ENCODE peak calls at places on chromosomes 16 and 17, in four cellular contexts. One of them, this sample, is unnamed. For H3K36me3, the result is how much of the 10 kb centered on the place peaks cover.

GRCh38 chr16:13324861-13325260 is 423.5 kb downstream of the SHISA9 start:
- DNase-seq in HepG2: no peak
- DNase-seq in K562: no peak
- DNase-seq in GM12878: no peak
- DNase-seq in this sample: no peak

GRCh38 chr17:37488009-37488604 is 1.6 kb upstream of the DUSP14 start:
- DNase-seq in HepG2: peak
- DNase-seq in K562: peak
- DNase-seq in GM12878: no peak
- DNase-seq in this sample: peak

GRCh38 chr17:66925811-66926500 is 38.6 kb upstream of the CACNG4 start:
- DNase-seq in HepG2: no peak
- DNase-seq in K562: no peak
- DNase-seq in GM12878: no peak
- DNase-seq in this sample: no peak

GRCh38 chr17:78358538-78359215 is 1.2 kb downstream of the SOCS3 start:
- DNase-seq in HepG2: no peak
- DNase-seq in K562: no peak
- DNase-seq in GM12878: no peak
- DNase-seq in this sample: peak

GRCh38 chr16:69924041-69924775 is 26.9 kb upstream of the CLEC18A start:
- DNase-seq in HepG2: no peak
- DNase-seq in K562: no peak
- DNase-seq in GM12878: no peak
- DNase-seq in this sample: no peak

GRCh38 chr16:80317132-80318098 is 223.4 kb upstream of the DYNLRB2 start:
- DNase-seq in HepG2: peak
- DNase-seq in K562: no peak
- DNase-seq in GM12878: no peak
- DNase-seq in this sample: peak

GRCh38 chr17:21218831-21219380 is 4.9 kb upstream of the TMEM11 start:
- DNase-seq in HepG2: no peak
- DNase-seq in K562: no peak
- DNase-seq in GM12878: no peak
- DNase-seq in this sample: no peak

GRCh38 chr17:70622382-70623260 is 453.3 kb downstream of the KCNJ2 start:
- DNase-seq in HepG2: no peak
- DNase-seq in K562: no peak
- DNase-seq in GM12878: no peak
- DNase-seq in this sample: peak

GRCh38 chr16:471353-472198 is 46.1 kb downstream of the RAB11FIP3 start:
- DNase-seq in HepG2: no peak
- DNase-seq in K562: no peak
- DNase-seq in GM12878: no peak
- DNase-seq in this sample: peak

GRCh38 chr16:57058291-57058861 is 34.0 kb upstream of the CPNE2 start:
- DNase-seq in HepG2: no peak
- DNase-seq in K562: no peak
- DNase-seq in GM12878: no peak
- DNase-seq in this sample: no peak

GRCh38 chr16:50627419-50627818 is 53.7 kb downstream of the SNX20 start:
- DNase-seq in HepG2: no peak
- DNase-seq in K562: no peak
- DNase-seq in GM12878: no peak
- DNase-seq in this sample: peak

GRCh38 chr16:29876578-29877249 is 13.7 kb upstream of the CDIPT start:
- DNase-seq in HepG2: no peak
- DNase-seq in K562: peak
- DNase-seq in GM12878: no peak
- DNase-seq in this sample: peak

GRCh38 chr17:63434951-63435571 is 11.0 kb downstream of the CYB561 start:
- DNase-seq in HepG2: no peak
- DNase-seq in K562: no peak
- DNase-seq in GM12878: no peak
- DNase-seq in this sample: no peak

GRCh38 chr17:49851387-49852291 is 3.8 kb upstream of the TAC4 start:
- DNase-seq in HepG2: peak
- DNase-seq in K562: peak
- DNase-seq in GM12878: no peak
- DNase-seq in this sample: peak

GRCh38 chr17:76369804-76370203 is 14.6 kb upstream of the SPHK1 start:
- DNase-seq in HepG2: no peak
- DNase-seq in K562: no peak
- DNase-seq in GM12878: no peak
- DNase-seq in this sample: no peak

GRCh38 chr17:67055041-67055443 is 10.7 kb downstream of the CACNG1 start:
- DNase-seq in HepG2: no peak
- DNase-seq in K562: no peak
- DNase-seq in GM12878: no peak
- DNase-seq in this sample: no peak

DNA sequence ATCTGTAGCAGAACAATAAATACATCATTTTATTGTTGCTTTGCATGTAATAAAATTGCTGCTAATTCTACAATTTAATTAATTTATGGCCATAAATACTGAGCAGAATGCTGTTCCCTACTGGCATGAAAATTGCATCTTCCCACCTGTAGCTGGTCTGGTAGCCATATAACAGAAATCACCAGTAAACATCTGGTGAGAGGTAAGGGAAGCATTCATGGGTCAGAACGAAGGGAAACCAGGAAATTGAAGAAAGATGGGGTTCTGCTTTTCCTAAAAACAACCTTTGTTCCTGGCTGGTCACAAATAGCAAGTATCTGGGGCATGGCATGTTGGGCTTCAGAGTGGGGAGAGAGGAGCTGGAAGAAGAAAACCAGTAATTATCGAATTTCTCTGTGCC is 128.4 kb downstream of the CDH11 start:
- DNase-seq in HepG2: no peak
- DNase-seq in K562: no peak
- DNase-seq in GM12878: no peak
- DNase-seq in this sample: no peak
- H3K36me3 ChIP-seq in HepG2: under half
- H3K36me3 ChIP-seq in K562: under half
- H3K36me3 ChIP-seq in GM12878: under half
- H3K36me3 ChIP-seq in this sample: under half

GRCh38 chr17:69170377-69170776 is 28.7 kb upstream of the ABCA6 start:
- DNase-seq in HepG2: no peak
- DNase-seq in K562: peak
- DNase-seq in GM12878: no peak
- DNase-seq in this sample: no peak

GRCh38 chr17:69173118-69173517 is 31.4 kb upstream of the ABCA6 start:
- DNase-seq in HepG2: no peak
- DNase-seq in K562: no peak
- DNase-seq in GM12878: no peak
- DNase-seq in this sample: no peak

GRCh38 chr17:69179227-69179952 is 37.7 kb upstream of the ABCA6 start:
- DNase-seq in HepG2: no peak
- DNase-seq in K562: no peak
- DNase-seq in GM12878: no peak
- DNase-seq in this sample: peak

GRCh38 chr17:69175812-69176517 is 34.3 kb upstream of the ABCA6 start:
- DNase-seq in HepG2: peak
- DNase-seq in K562: no peak
- DNase-seq in GM12878: no peak
- DNase-seq in this sample: no peak

DNA sequence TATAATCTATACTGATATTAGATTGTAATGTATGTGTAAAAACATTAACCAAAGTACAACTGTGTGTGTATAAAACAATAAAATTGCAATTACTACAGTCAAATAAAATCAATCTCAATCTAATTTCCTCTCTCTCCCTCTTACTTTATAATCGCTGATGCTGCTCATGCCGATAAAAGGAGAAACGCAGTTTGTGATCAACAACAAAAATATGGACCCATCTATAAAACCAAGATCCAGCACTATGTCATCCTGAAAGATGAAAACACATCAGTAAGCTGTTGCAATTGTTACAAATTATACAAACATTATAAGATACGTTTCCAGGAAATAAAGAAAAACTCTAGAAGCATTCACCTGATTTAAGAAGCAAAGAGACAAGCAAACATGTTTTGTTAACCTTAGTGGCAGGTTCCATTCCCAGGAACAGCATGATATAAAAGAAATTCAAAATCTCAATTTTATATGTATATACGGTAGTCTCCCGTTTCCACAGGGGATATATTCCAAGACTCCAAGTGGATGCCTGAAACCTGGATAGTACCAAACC is 33.6 kb upstream of the ABCA6 start:
- DNase-seq in HepG2: no peak
- DNase-seq in K562: no peak
- DNase-seq in GM12878: no peak
- DNase-seq in this sample: no peak
- TF ChIP-seq JUNB in HepG2: no peak
- TF ChIP-seq JUNB in K562: no peak
- TF ChIP-seq JUNB in GM12878: no peak
- TF ChIP-seq JUNB in this sample: no peak

GRCh38 chr16:84497836-84498610 is 6.4 kb downstream of the MEAK7 start:
- DNase-seq in HepG2: no peak
- DNase-seq in K562: no peak
- DNase-seq in GM12878: no peak
- DNase-seq in this sample: no peak
- H3K36me3 ChIP-seq in HepG2: under half
- H3K36me3 ChIP-seq in K562: under half
- H3K36me3 ChIP-seq in GM12878: under half
- H3K36me3 ChIP-seq in this sample: under half

DNA sequence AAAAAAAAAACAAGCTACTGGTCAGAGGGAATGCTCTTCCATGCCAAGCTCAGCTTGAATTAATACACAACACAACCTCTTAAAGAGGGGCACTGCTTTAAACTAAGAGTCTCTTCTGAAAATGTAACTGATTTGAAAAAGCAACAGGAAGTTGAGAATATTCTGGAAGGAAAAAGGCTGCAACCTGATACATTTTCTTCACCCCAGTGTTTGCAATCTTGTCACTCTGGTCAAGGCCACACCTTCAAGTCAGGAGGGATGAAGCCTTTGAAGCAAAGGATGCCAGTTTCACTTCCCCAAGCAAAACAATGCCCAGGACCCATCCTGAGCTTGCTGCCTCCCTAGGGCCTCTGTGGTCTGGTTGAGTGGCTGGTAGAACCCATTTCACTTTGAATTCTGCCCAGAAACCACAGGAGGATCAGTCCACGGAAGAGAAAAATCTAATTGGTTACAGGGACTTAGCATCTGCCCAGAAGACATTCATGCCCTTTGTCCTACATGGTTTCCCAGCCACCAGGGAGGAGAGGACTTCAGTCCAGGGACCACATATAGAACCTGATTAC is 389.7 kb downstream of the SOX9 start:
- DNase-seq in HepG2: no peak
- DNase-seq in K562: no peak
- DNase-seq in GM12878: peak
- DNase-seq in this sample: no peak
- TF ChIP-seq JUNB in HepG2: no peak
- TF ChIP-seq JUNB in K562: no peak
- TF ChIP-seq JUNB in GM12878: no peak
- TF ChIP-seq JUNB in this sample: no peak

GRCh38 chr17:48121921-48122650 is 14.5 kb downstream of the SNX11 start:
- DNase-seq in HepG2: no peak
- DNase-seq in K562: no peak
- DNase-seq in GM12878: no peak
- DNase-seq in this sample: no peak
- H3K36me3 ChIP-seq in HepG2: under half
- H3K36me3 ChIP-seq in K562: half or more
- H3K36me3 ChIP-seq in GM12878: under half
- H3K36me3 ChIP-seq in this sample: under half

DNA sequence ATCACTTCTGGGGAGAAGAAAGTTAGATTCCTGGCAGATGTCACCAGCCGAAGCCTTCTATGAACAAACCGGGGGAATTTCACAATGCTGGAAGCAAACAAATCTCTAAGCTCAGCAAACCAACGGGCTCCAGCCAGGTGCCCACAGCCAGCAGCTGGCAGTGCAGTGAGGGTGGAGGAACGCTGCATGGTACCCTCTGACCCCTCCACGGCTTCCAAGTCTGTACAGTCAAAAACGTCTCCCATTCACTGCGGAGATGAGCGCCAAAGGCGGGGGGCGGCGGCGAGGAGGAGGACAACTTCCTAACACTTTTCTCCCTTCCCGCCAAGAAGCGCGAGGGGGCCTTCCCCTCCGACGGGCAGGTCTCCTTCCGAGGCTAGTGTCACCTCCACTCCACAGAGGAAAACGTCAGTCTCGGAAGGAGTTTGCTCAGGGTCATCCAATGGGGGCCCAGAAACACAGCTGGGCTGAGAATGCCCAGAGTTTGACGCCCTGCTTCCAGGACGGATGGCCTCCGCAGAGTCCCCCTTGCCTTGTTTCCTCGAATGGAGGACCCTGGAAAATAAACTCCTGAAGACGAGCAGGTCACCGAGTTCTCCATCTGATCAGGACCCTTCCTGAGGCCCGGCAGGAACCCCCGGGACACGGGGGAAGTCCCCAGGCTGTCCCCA is 855 bp downstream of the ZNF598 start:
- DNase-seq in HepG2: peak
- DNase-seq in K562: peak
- DNase-seq in GM12878: no peak
- DNase-seq in this sample: no peak
- TF ChIP-seq JUNB in HepG2: no peak
- TF ChIP-seq JUNB in K562: no peak
- TF ChIP-seq JUNB in GM12878: no peak
- TF ChIP-seq JUNB in this sample: no peak

GRCh38 chr16:27632267-27632666 is 82.3 kb downstream of the KATNIP start:
- DNase-seq in HepG2: no peak
- DNase-seq in K562: no peak
- DNase-seq in GM12878: no peak
- DNase-seq in this sample: no peak
- H3K36me3 ChIP-seq in HepG2: under half
- H3K36me3 ChIP-seq in K562: under half
- H3K36me3 ChIP-seq in GM12878: under half
- H3K36me3 ChIP-seq in this sample: under half